ENCODE peak calls at places on chromosomes 11 and 22, in ten cellular contexts. One of them, this sample, is unnamed.

GRCh38 chr11:73914284-73914683 is 36.5 kb upstream of the DNAJB13 start:
- DNase-seq in heart left ventricle: no peak
- DNase-seq in thoracic aorta: no peak
- DNase-seq in IMR-90: no peak
- DNase-seq in fibroblast of lung: no peak
- DNase-seq in left ventricle myocardium inferior: no peak
- DNase-seq in AG04450: no peak
- DNase-seq in lower lobe of right lung: no peak
- DNase-seq in Peyer's patch: no peak
- DNase-seq in A549: no peak
- DNase-seq in this sample: no peak

GRCh38 chr22:35795476-35795875 is 77.8 kb downstream of the APOL5 start:
- DNase-seq in heart left ventricle: no peak
- DNase-seq in thoracic aorta: no peak
- DNase-seq in IMR-90: no peak
- DNase-seq in fibroblast of lung: no peak
- DNase-seq in left ventricle myocardium inferior: no peak
- DNase-seq in AG04450: no peak
- DNase-seq in lower lobe of right lung: no peak
- DNase-seq in Peyer's patch: no peak
- DNase-seq in A549: no peak
- DNase-seq in this sample: no peak

GRCh38 chr11:32213223-32213622 is 122.3 kb downstream of the RCN1 start:
- DNase-seq in heart left ventricle: no peak
- DNase-seq in thoracic aorta: no peak
- DNase-seq in IMR-90: peak; percentile 74
- DNase-seq in fibroblast of lung: peak; percentile 12
- DNase-seq in left ventricle myocardium inferior: no peak
- DNase-seq in AG04450: peak; percentile 23
- DNase-seq in lower lobe of right lung: no peak
- DNase-seq in Peyer's patch: no peak
- DNase-seq in A549: no peak
- DNase-seq in this sample: no peak

GRCh38 chr11:104918113-104918824 is 20.0 kb upstream of the CASP12 start:
- DNase-seq in heart left ventricle: no peak
- DNase-seq in thoracic aorta: no peak
- DNase-seq in IMR-90: peak; percentile 93
- DNase-seq in fibroblast of lung: peak; percentile 93
- DNase-seq in left ventricle myocardium inferior: no peak
- DNase-seq in AG04450: peak; percentile 61
- DNase-seq in lower lobe of right lung: no peak
- DNase-seq in Peyer's patch: no peak
- DNase-seq in A549: no peak
- DNase-seq in this sample: no peak

GRCh38 chr11:61264795-61265194 is 23.8 kb downstream of the PGA5 start:
- DNase-seq in heart left ventricle: no peak
- DNase-seq in thoracic aorta: no peak
- DNase-seq in IMR-90: no peak
- DNase-seq in fibroblast of lung: no peak
- DNase-seq in left ventricle myocardium inferior: no peak
- DNase-seq in AG04450: no peak
- DNase-seq in lower lobe of right lung: no peak
- DNase-seq in Peyer's patch: no peak
- DNase-seq in A549: no peak
- DNase-seq in this sample: no peak

GRCh38 chr22:20965104-20965887 is 1.8 kb upstream of the AIFM3 start:
- DNase-seq in heart left ventricle: no peak
- DNase-seq in thoracic aorta: no peak
- DNase-seq in IMR-90: no peak
- DNase-seq in fibroblast of lung: no peak
- DNase-seq in left ventricle myocardium inferior: no peak
- DNase-seq in AG04450: no peak
- DNase-seq in lower lobe of right lung: no peak
- DNase-seq in Peyer's patch: no peak
- DNase-seq in A549: no peak
- DNase-seq in this sample: no peak

GRCh38 chr22:45553333-45554039 is 50.8 kb downstream of the FBLN1 start:
- DNase-seq in heart left ventricle: peak; percentile 74
- DNase-seq in thoracic aorta: peak; percentile 71
- DNase-seq in IMR-90: peak; percentile 93
- DNase-seq in fibroblast of lung: peak; percentile 97
- DNase-seq in left ventricle myocardium inferior: peak; percentile 77
- DNase-seq in AG04450: peak; percentile 71
- DNase-seq in lower lobe of right lung: peak; percentile 73
- DNase-seq in Peyer's patch: no peak
- DNase-seq in A549: peak; percentile 83
- DNase-seq in this sample: peak; percentile 88

GRCh38 chr11:57424802-57425564 is 1.9 kb downstream of the SLC43A3 start:
- DNase-seq in heart left ventricle: peak; percentile 83
- DNase-seq in thoracic aorta: peak; percentile 69
- DNase-seq in IMR-90: peak; percentile 95
- DNase-seq in fibroblast of lung: peak; percentile 86
- DNase-seq in left ventricle myocardium inferior: peak; percentile 61
- DNase-seq in AG04450: peak; percentile 66
- DNase-seq in lower lobe of right lung: peak; percentile 76
- DNase-seq in Peyer's patch: peak; percentile 66
- DNase-seq in A549: no peak
- DNase-seq in this sample: peak; percentile 94

GRCh38 chr11:115247404-115247803 is 256.8 kb downstream of the CADM1 start:
- DNase-seq in heart left ventricle: no peak
- DNase-seq in thoracic aorta: no peak
- DNase-seq in IMR-90: no peak
- DNase-seq in fibroblast of lung: no peak
- DNase-seq in left ventricle myocardium inferior: no peak
- DNase-seq in AG04450: no peak
- DNase-seq in lower lobe of right lung: no peak
- DNase-seq in Peyer's patch: no peak
- DNase-seq in A549: no peak
- DNase-seq in this sample: no peak

GRCh38 chr11:69436041-69436982 is 45.2 kb upstream of the LINC01488 start:
- DNase-seq in heart left ventricle: no peak
- DNase-seq in thoracic aorta: no peak
- DNase-seq in IMR-90: no peak
- DNase-seq in fibroblast of lung: no peak
- DNase-seq in left ventricle myocardium inferior: no peak
- DNase-seq in AG04450: no peak
- DNase-seq in lower lobe of right lung: peak; percentile 42
- DNase-seq in Peyer's patch: no peak
- DNase-seq in A549: no peak
- DNase-seq in this sample: no peak

GRCh38 chr22:24376002-24376401 is 51.4 kb upstream of the ADORA2A start:
- DNase-seq in heart left ventricle: no peak
- DNase-seq in thoracic aorta: no peak
- DNase-seq in IMR-90: no peak
- DNase-seq in fibroblast of lung: no peak
- DNase-seq in left ventricle myocardium inferior: no peak
- DNase-seq in AG04450: no peak
- DNase-seq in lower lobe of right lung: no peak
- DNase-seq in Peyer's patch: no peak
- DNase-seq in A549: no peak
- DNase-seq in this sample: no peak

GRCh38 chr11:6319001-6319878 is 1.1 kb downstream of the CAVIN3 start:
- DNase-seq in heart left ventricle: peak; percentile 71
- DNase-seq in thoracic aorta: peak; percentile 10
- DNase-seq in IMR-90: peak; percentile 34
- DNase-seq in fibroblast of lung: peak; percentile 66
- DNase-seq in left ventricle myocardium inferior: peak; percentile 71
- DNase-seq in AG04450: no peak
- DNase-seq in lower lobe of right lung: peak; percentile 65
- DNase-seq in Peyer's patch: no peak
- DNase-seq in A549: no peak
- DNase-seq in this sample: peak; percentile 73

GRCh38 chr11:123580557-123581275 is 73.7 kb downstream of the SCN3B start:
- DNase-seq in heart left ventricle: peak; percentile 43
- DNase-seq in thoracic aorta: no peak
- DNase-seq in IMR-90: peak; percentile 19
- DNase-seq in fibroblast of lung: peak; percentile 26
- DNase-seq in left ventricle myocardium inferior: peak; percentile 44
- DNase-seq in AG04450: no peak
- DNase-seq in lower lobe of right lung: peak; percentile 83
- DNase-seq in Peyer's patch: peak; percentile 35
- DNase-seq in A549: peak; percentile 55
- DNase-seq in this sample: no peak

GRCh38 chr22:39908737-39909136 is 7.9 kb downstream of the GRAP2 start:
- DNase-seq in heart left ventricle: no peak
- DNase-seq in thoracic aorta: no peak
- DNase-seq in IMR-90: peak; percentile 8
- DNase-seq in fibroblast of lung: no peak
- DNase-seq in left ventricle myocardium inferior: no peak
- DNase-seq in AG04450: no peak
- DNase-seq in lower lobe of right lung: no peak
- DNase-seq in Peyer's patch: no peak
- DNase-seq in A549: no peak
- DNase-seq in this sample: no peak

DNA sequence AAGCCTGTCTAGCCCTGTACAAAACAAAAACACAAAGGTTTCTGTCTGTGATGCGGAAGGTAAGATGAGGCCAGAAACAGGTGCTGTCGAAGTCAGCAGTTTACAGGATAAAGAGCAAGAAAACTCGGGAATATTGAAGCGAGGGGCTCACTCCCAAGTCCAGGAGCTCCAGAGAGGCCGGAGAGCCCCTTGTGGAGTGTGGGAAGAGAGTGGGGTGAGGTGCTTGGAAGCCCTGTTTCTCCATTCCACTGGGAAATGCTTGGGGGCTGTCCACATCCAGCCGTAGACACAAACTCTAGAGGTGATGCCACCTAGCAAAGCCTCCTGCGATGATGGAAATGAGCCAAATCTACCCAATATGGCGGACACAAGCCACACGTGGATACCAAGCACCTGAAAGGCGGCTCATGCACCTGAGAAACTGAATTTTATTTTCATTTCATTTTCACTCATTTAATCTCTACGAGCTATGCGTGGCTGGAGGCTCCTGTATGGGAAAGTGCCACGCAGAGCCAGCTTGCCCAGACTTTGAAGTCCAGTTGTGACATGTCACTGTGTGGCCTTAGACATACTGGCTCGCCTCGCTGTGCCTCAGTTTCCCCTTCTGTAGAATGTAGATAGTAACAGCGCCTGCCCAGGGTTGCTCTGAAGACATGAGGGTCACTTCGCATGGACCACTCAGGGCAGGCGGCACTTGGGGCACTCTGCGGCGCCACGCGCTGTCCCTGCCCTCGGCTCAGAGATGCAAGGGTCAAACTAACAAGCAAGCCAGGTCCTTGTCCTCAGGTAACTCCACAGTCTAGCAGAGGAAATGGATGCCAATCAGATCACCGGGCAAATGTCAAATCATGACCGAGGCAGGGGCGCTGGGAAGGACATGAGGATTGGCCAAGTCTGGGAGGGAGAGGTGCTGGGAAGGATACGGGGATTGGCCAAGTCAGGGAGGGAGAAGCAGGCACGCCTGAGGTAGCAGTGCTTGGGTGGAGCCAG is 684.7 kb downstream of the TBC1D22A start:
- DNase-seq in heart left ventricle: no peak
- DNase-seq in thoracic aorta: no peak
- DNase-seq in IMR-90: no peak
- DNase-seq in fibroblast of lung: no peak
- DNase-seq in left ventricle myocardium inferior: no peak
- DNase-seq in AG04450: no peak
- DNase-seq in lower lobe of right lung: no peak
- DNase-seq in Peyer's patch: no peak
- DNase-seq in A549: no peak
- DNase-seq in this sample: peak; percentile 34
- H3K9me3 ChIP-seq in heart left ventricle: no peaks in the 10 kb centered on the region
- H3K9me3 ChIP-seq in thoracic aorta: no peaks in the 10 kb centered on the region
- H3K9me3 ChIP-seq in IMR-90: peaks cover 70% of the 10 kb centered on the region
- H3K9me3 ChIP-seq in fibroblast of lung: no peaks in the 10 kb centered on the region
- H3K9me3 ChIP-seq in left ventricle myocardium inferior: peaks cover 8% of the 10 kb centered on the region
- H3K9me3 ChIP-seq in AG04450: peaks cover 67% of the 10 kb centered on the region
- H3K9me3 ChIP-seq in lower lobe of right lung: peaks cover 4% of the 10 kb centered on the region
- H3K9me3 ChIP-seq in Peyer's patch: no peaks in the 10 kb centered on the region
- H3K9me3 ChIP-seq in A549: no peaks in the 10 kb centered on the region
- H3K9me3 ChIP-seq in this sample: no peaks in the 10 kb centered on the region

DNA sequence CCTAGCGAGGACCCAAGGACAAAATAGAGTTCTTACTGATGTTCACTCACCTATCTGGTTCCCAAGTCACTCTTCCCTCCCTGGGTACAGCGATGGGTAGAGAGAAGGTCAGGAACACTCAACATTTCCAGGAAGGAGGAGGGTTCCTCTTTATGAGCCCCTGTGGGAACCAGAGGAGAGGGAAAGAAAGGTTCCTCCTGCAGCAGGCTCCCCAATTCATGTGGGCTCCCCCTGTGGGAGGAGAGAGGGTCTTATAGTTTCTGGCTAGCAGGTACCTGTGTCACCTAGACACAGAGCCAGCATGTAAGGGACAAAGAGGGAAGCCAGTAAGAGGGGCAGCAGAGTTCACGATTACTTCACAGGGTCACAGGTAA is 93.5 kb downstream of the DBX1 start:
- DNase-seq in heart left ventricle: no peak
- DNase-seq in thoracic aorta: no peak
- DNase-seq in IMR-90: no peak
- DNase-seq in fibroblast of lung: no peak
- DNase-seq in left ventricle myocardium inferior: no peak
- DNase-seq in AG04450: no peak
- DNase-seq in lower lobe of right lung: no peak
- DNase-seq in Peyer's patch: no peak
- DNase-seq in A549: no peak
- DNase-seq in this sample: no peak
- TF ChIP-seq CTCF in heart left ventricle: no peak
- TF ChIP-seq CTCF in thoracic aorta: no peak
- TF ChIP-seq CTCF in IMR-90: no peak
- TF ChIP-seq CTCF in fibroblast of lung: no peak
- TF ChIP-seq CTCF in left ventricle myocardium inferior: no peak
- TF ChIP-seq CTCF in AG04450: no peak
- TF ChIP-seq CTCF in lower lobe of right lung: no peak
- TF ChIP-seq CTCF in Peyer's patch: no peak
- TF ChIP-seq CTCF in A549: no peak
- TF ChIP-seq CTCF in this sample: no peak

DNA sequence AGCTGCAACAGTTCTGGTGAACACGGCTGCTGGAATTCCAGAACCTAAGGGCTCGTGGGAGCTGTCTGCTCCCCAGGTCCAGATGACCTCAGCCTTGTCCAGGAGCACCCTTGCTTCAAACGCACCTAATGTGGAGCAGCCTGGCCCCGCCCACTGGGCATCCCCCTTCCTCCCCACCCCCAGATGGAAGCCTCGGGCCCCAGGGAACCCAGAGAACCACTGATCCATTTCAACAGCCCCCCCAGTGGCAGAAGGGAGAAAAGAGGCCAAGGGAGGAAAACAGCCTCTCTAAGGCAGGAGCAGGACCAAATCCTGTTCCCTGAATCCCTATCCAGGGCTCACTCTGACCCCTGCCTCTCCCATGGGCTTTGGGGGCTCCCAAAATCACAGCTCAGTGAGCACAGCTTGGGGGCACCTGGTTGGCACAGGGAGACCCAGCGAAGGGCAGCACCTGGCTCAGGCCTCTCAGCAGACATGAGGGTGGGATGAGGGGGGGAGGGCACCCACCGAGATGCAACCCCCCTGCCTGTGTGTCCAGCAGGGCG is 1.2 kb downstream of the CYTH4 start:
- DNase-seq in heart left ventricle: no peak
- DNase-seq in thoracic aorta: no peak
- DNase-seq in IMR-90: no peak
- DNase-seq in fibroblast of lung: no peak
- DNase-seq in left ventricle myocardium inferior: no peak
- DNase-seq in AG04450: no peak
- DNase-seq in lower lobe of right lung: no peak
- DNase-seq in Peyer's patch: peak; percentile 68
- DNase-seq in A549: no peak
- DNase-seq in this sample: no peak
- H3K9me3 ChIP-seq in heart left ventricle: no peaks in the 10 kb centered on the region
- H3K9me3 ChIP-seq in thoracic aorta: no peaks in the 10 kb centered on the region
- H3K9me3 ChIP-seq in IMR-90: peaks cover 5% of the 10 kb centered on the region
- H3K9me3 ChIP-seq in fibroblast of lung: no peaks in the 10 kb centered on the region
- H3K9me3 ChIP-seq in left ventricle myocardium inferior: no peaks in the 10 kb centered on the region
- H3K9me3 ChIP-seq in AG04450: peaks cover 4% of the 10 kb centered on the region
- H3K9me3 ChIP-seq in lower lobe of right lung: no peaks in the 10 kb centered on the region
- H3K9me3 ChIP-seq in Peyer's patch: no peaks in the 10 kb centered on the region
- H3K9me3 ChIP-seq in A549: no peaks in the 10 kb centered on the region
- H3K9me3 ChIP-seq in this sample: no peaks in the 10 kb centered on the region

GRCh38 chr11:67354314-67355022 is 1.1 kb upstream of the POLD4 start:
- DNase-seq in heart left ventricle: peak; percentile 80
- DNase-seq in thoracic aorta: peak; percentile 87
- DNase-seq in IMR-90: peak; percentile 98
- DNase-seq in fibroblast of lung: peak; percentile 96
- DNase-seq in left ventricle myocardium inferior: peak; percentile 60
- DNase-seq in AG04450: peak; percentile 76
- DNase-seq in lower lobe of right lung: peak; percentile 61
- DNase-seq in Peyer's patch: no peak
- DNase-seq in A549: peak; percentile 96
- DNase-seq in this sample: peak; percentile 93
- TF ChIP-seq CTCF in heart left ventricle: no peak
- TF ChIP-seq CTCF in thoracic aorta: peak; percentile 12
- TF ChIP-seq CTCF in IMR-90: peak; percentile 41
- TF ChIP-seq CTCF in fibroblast of lung: peak; percentile 37
- TF ChIP-seq CTCF in left ventricle myocardium inferior: peak; percentile 19
- TF ChIP-seq CTCF in AG04450: peak; percentile 39
- TF ChIP-seq CTCF in lower lobe of right lung: no peak
- TF ChIP-seq CTCF in Peyer's patch: peak; percentile 29
- TF ChIP-seq CTCF in A549: no peak
- TF ChIP-seq CTCF in this sample: no peak

This sample was measured in right atrium auricular region.